ENCODE peak calls at places on chromosomes 3 and 15, in eight cellular contexts. J, I, G, C, U, X, M and Y are unnamed samples. For H3K9me3, the result is how much of the 10 kb centered on the place peaks cover.

GRCh38 chr3:153029350-153029749 is 132.7 kb upstream of the RAP2B start:
- DNase-seq in J (no peak), I (no peak), G (no peak), C (no peak), U (no peak), X (peak), M (no peak), Y (no peak)

GRCh38 chr15:69893863-69894262 is 203.9 kb downstream of the TLE3 start:
- DNase-seq in J (peak), I (peak), G (peak), C (no peak), U (no peak), X (peak), M (no peak), Y (no peak)

GRCh38 chr3:188468196-188468595 is 314.2 kb downstream of the LPP start:
- DNase-seq in J (no peak), I (no peak), G (peak), C (no peak), U (no peak), X (no peak), M (no peak), Y (no peak)

GRCh38 chr3:187669675-187670504 is at the start of gene SST:
- DNase-seq in J (peak), I (no peak), G (no peak), C (peak), U (no peak), X (peak), M (no peak), Y (peak)

GRCh38 chr3:155991847-155992246 is 121.4 kb downstream of the GMPS start:
- DNase-seq in J (no peak), I (no peak), G (no peak), C (no peak), U (no peak), X (no peak), M (no peak), Y (no peak)

GRCh38 chr15:97425596-97425995 is 534.9 kb upstream of the ARRDC4 start:
- DNase-seq in J (no peak), I (no peak), G (no peak), C (no peak), U (no peak), X (no peak), M (no peak), Y (no peak)

GRCh38 chr15:71571641-71572040 is 238.7 kb upstream of the NR2E3 start:
- DNase-seq in J (no peak), I (no peak), G (no peak), C (no peak), U (no peak), X (no peak), M (no peak), Y (no peak)

GRCh38 chr3:187519428-187519890 is 150.7 kb downstream of the SST start:
- DNase-seq in J (no peak), I (no peak), G (no peak), C (no peak), U (no peak), X (peak), M (no peak), Y (no peak)

GRCh38 chr3:41200669-41201021 is 1.3 kb downstream of the CTNNB1 start:
- DNase-seq in J (no peak), I (no peak), G (peak), C (no peak), U (no peak), X (peak), M (peak), Y (peak)

GRCh38 chr15:69067296-69067695 is 52.8 kb downstream of the NOX5 start:
- DNase-seq in J (no peak), I (no peak), G (no peak), C (no peak), U (no peak), X (no peak), M (no peak), Y (no peak)

GRCh38 chr15:98120561-98120960 is 160.1 kb downstream of the ARRDC4 start:
- DNase-seq in J (no peak), I (no peak), G (no peak), C (no peak), U (no peak), X (peak), M (no peak), Y (no peak)

GRCh38 chr3:155457591-155457990 is 164.1 kb upstream of the STRIT1 start:
- DNase-seq in J (no peak), I (no peak), G (no peak), C (no peak), U (no peak), X (no peak), M (no peak), Y (no peak)

GRCh38 chr3:104536715-104537114 is 830.0 kb upstream of the ALCAM start:
- DNase-seq in J (no peak), I (no peak), G (no peak), C (no peak), U (no peak), X (no peak), M (no peak), Y (no peak)

GRCh38 chr3:171807806-171808205 is 2.5 kb downstream of the PLD1 start:
- DNase-seq in J (no peak), I (no peak), G (no peak), C (no peak), U (no peak), X (no peak), M (no peak), Y (no peak)

GRCh38 chr3:5188419-5189405 is 1.2 kb downstream of the EDEM1 start:
- DNase-seq in J (no peak), I (peak), G (peak), C (peak), U (peak), X (peak), M (peak), Y (peak)

GRCh38 chr3:14448756-14449728 is 46.6 kb downstream of the SLC6A6 start:
- DNase-seq in J (no peak), I (no peak), G (no peak), C (no peak), U (no peak), X (no peak), M (no peak), Y (no peak)

GRCh38 chr3:165195628-165196576 is at the start of gene SLITRK3:
- DNase-seq in J (no peak), I (no peak), G (no peak), C (peak), U (no peak), X (no peak), M (no peak), Y (no peak)

GRCh38 chr3:196689941-196690660 is 21.9 kb downstream of the CEP19 start:
- DNase-seq in J (no peak), I (no peak), G (no peak), C (no peak), U (no peak), X (no peak), M (no peak), Y (no peak)

GRCh38 chr15:96331942-96332853 is 1.7 kb downstream of the NR2F2 start:
- DNase-seq in J (peak), I (no peak), G (peak), C (peak), U (no peak), X (peak), M (no peak), Y (no peak)

GRCh38 chr3:55704521-55704920 is 217.4 kb upstream of the WNT5A start:
- DNase-seq in J (no peak), I (no peak), G (no peak), C (no peak), U (no peak), X (peak), M (no peak), Y (no peak)

GRCh38 chr15:92907880-92908279 is 7.8 kb downstream of the CHD2 start:
- DNase-seq in J (no peak), I (no peak), G (peak), C (no peak), U (no peak), X (peak), M (no peak), Y (no peak)

GRCh38 chr15:38746211-38746610 is 181.6 kb upstream of the RASGRP1 start:
- DNase-seq in J (no peak), I (no peak), G (no peak), C (no peak), U (no peak), X (peak), M (no peak), Y (no peak)
- H3K4me3 ChIP-seq in J (no peak), I (no peak), G (no peak), C (no peak), U (no peak), X (no peak), M (no peak), Y (no peak)

DNA sequence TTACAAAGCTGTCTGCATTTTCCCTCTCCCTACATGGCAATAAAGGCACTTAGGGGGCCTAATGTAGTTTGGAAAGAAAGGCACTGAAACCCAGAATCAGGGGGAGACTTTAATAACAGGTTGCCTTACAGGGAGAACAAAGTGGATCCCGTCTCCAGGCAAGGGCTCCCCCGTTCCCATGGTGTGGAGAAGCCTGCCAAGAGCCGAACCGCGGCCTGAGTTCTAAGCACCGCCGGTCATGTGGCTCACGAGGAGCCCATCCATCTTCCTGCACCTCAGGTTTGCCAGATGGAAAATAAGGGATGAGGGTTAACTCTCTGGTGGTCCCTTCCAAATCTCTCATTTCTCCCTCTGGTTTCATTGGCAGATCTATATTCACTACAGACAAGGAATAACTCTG is 31.9 kb downstream of the RORA start:
- DNase-seq in J (no peak), I (no peak), G (no peak), C (no peak), U (no peak), X (no peak), M (no peak), Y (no peak)
- H3K27ac ChIP-seq in J (peak), I (no peak), G (no peak), C (no peak), U (no peak), X (no peak), M (no peak), Y (no peak)

DNA sequence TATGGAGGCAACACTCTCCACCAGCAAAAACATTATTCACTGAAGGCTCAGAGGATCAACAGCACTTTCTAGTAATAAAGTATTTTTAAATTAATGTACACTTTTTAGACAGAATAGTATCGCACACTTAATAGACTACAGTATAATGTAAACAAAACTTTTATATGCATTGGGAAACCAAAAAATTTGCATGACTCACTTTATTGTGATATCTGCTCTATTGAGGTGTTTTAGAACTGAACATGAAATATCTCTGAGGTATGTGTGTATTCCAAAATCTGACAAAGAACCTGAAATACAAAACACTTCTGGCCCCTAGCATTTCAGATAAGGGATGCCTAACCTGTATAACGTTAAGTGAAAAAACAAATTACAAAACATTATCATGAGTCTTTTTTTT is 99.7 kb downstream of the PRICKLE2 start:
- DNase-seq in J (no peak), I (no peak), G (no peak), C (no peak), U (no peak), X (no peak), M (no peak), Y (no peak)
- H3K9me3 ChIP-seq in J (under half), I (under half), G (under half), C (under half), U (under half), X (under half), M (under half), Y (under half)

GRCh38 chr15:77162872-77163633 is 92.1 kb upstream of the TSPAN3 start:
- DNase-seq in J (no peak), I (no peak), G (no peak), C (no peak), U (no peak), X (no peak), M (no peak), Y (no peak)

GRCh38 chr15:77163806-77164384 is 93.0 kb upstream of the TSPAN3 start:
- DNase-seq in J (no peak), I (no peak), G (no peak), C (no peak), U (no peak), X (no peak), M (peak), Y (no peak)

DNA sequence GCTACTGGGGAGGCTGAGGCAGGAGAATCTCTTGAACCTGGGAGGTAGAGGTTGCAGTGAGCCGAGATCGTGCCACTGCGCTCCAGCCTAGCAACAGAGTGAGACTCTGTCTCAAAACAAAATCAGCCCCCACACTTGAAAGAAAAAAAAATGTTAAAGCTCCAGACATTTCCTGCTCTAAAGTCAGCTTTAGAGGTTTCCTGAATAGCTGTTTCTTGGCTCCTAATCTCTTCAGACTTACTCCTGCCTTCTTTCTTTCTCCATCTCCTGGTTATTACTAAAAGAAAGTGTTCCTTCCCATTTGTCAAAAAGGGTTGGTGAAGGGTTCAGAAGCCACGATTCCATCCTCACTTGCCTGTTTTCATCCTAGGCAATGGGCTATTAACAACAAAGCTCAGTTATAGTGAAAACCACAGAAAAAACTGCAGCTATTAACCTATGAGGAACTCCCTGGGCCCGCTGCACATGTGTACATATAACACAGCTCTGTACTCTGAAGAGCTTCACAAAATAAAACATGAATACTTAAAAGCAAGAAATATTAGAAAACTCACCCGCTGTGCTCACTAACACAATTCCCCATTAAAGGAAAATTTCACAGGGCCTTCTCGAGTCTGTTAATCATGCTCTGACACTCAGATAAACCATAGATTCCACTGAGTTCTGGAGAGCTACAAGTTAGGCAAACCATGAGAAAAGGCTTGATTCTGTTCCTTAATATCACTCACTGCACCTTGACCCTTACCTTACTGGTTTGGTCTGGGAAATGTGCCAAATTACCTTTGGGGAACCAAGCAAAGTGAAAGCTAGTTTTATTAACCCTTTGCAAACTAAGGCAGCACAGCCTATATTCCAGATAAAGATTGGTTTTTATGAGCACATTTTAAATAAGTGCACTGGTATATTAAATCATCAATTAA is 89.9 kb upstream of the TSPAN3 start:
- DNase-seq in J (no peak), I (no peak), G (no peak), C (no peak), U (peak), X (no peak), M (peak), Y (peak)
- H3K4me3 ChIP-seq in J (no peak), I (no peak), G (no peak), C (no peak), U (peak), X (no peak), M (no peak), Y (peak)

GRCh38 chr15:80580536-80581260 is 114.4 kb upstream of the ABHD17C start:
- DNase-seq in J (no peak), I (no peak), G (no peak), C (peak), U (no peak), X (no peak), M (no peak), Y (no peak)

GRCh38 chr15:80581976-80582375 is 113.1 kb upstream of the ABHD17C start:
- DNase-seq in J (no peak), I (no peak), G (no peak), C (no peak), U (peak), X (peak), M (no peak), Y (no peak)

GRCh38 chr15:80584973-80585372 is 110.1 kb upstream of the ABHD17C start:
- DNase-seq in J (no peak), I (no peak), G (no peak), C (no peak), U (no peak), X (no peak), M (no peak), Y (no peak)

GRCh38 chr15:80584561-80584964 is 110.5 kb upstream of the ABHD17C start:
- DNase-seq in J (no peak), I (no peak), G (no peak), C (no peak), U (no peak), X (no peak), M (no peak), Y (no peak)

DNA sequence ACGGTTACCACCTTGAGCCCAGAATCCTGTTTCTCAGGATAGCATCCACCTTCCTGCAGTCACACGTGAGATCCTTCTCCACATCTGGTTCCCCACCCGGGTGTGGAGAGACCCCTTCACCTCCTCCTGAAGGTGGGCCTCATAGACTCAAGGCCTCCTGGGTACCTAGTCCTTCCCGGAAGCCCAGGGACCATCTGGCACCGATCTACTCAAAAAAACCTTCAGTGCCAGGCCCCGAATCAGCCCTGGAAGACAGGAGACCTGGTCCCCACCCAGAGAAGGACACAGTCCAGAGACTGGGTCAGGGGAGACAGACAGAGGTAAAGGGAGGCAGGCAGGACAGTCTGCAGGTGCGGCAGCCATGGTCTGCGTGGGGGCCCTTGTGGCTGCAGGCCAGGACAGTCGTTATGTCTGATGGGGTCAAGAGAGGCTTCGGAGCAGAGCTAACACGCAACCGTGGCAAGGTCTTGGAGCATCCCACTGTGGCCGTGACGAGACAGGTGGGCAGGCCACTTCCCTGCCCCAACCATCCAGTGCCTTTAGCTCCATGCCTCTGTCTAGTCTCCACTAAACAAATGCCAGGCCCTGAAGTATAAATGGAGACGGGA is 112.2 kb upstream of the ABHD17C start:
- DNase-seq in J (no peak), I (no peak), G (no peak), C (peak), U (no peak), X (no peak), M (no peak), Y (no peak)
- H3K27ac ChIP-seq in J (no peak), I (no peak), G (no peak), C (no peak), U (no peak), X (no peak), M (no peak), Y (no peak)

DNA sequence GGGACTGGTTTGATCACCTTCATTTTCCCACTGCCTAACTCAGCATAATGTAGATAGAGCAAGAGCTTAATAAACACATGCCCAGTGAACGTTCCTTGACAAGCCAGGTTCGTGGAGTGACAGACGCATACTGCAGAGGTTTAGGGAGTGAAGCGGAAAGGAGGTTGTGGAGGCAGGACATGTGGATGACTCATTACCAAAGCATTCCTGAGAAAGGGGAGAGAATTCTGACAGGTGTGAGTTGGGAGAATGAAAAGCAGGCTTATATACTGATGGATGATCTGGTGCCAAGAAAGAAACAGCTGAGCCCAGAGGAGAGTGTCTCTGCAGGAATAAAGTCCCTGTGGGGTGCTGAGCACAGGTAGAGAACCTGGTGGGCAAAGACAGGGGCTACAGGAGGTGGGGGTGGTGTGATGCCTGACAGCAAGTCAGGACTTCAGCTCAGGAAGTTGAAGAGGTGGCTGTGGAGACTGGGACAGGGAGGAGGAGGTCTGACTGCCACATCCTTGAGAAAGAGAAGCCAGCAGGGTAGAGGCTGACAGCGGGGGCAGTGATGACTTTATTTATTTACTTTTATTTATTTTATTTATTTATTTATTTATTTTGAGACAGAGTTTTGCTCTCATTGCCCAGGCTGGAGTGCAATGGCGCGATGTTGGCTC is 2.4 kb upstream of the RPL29 start:
- DNase-seq in J (no peak), I (no peak), G (no peak), C (no peak), U (peak), X (no peak), M (no peak), Y (no peak)
- H3K9me3 ChIP-seq in J (under half), I (under half), G (under half), C (under half), U (under half), X (under half), M (under half), Y (under half)

GRCh38 chr3:24182756-24183155 is 237.7 kb downstream of the NR1D2 start:
- DNase-seq in J (no peak), I (no peak), G (no peak), C (no peak), U (no peak), X (no peak), M (no peak), Y (no peak)

GRCh38 chr3:24177201-24177600 is 232.1 kb downstream of the NR1D2 start:
- DNase-seq in J (no peak), I (no peak), G (no peak), C (no peak), U (no peak), X (no peak), M (no peak), Y (no peak)

GRCh38 chr3:24184528-24185176 is 239.6 kb downstream of the NR1D2 start:
- DNase-seq in J (no peak), I (no peak), G (no peak), C (no peak), U (no peak), X (no peak), M (no peak), Y (no peak)

GRCh38 chr3:24180616-24181015 is 235.5 kb downstream of the NR1D2 start:
- DNase-seq in J (no peak), I (no peak), G (no peak), C (no peak), U (no peak), X (no peak), M (no peak), Y (no peak)

DNA sequence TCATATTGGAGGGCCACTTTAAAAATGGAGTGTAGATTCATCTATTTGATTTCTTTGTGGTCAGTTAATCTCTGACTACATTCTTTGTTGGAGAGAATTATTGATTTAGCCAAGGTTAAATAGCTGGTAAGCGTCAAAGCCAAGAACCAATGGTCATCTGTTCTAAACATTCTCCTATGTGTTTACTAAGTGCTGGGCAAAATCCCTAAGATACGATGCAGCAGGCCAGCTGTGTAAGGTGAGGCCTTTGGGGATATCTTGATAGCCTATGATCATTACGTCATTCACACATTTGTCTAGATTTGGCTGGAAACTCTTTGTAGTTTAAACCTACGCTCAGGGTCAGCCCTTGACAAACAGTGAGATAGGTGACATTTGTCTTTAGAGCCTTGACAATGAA is 236.2 kb downstream of the NR1D2 start:
- DNase-seq in J (no peak), I (no peak), G (no peak), C (no peak), U (no peak), X (no peak), M (no peak), Y (no peak)
- H3K4me3 ChIP-seq in J (no peak), I (no peak), G (no peak), C (no peak), U (no peak), X (no peak), M (no peak), Y (no peak)